ENCODE peak calls at places on chromosomes 7 and 10, in eight cellular contexts. R is mammary epithelial cell, S is MM.1S, I is A549, O is testis, P is tibial artery, Q is AG04450, U is colonic mucosa. X is an unnamed sample.

GRCh38 chr10:22548343-22548742 is 166.0 kb downstream of the PIP4K2A start:
- DNase-seq in R (no peak), S (no peak), I (no peak), O (no peak), P (no peak), Q (no peak), U (no peak), X (no peak)

GRCh38 chr10:5560844-5561703 is 36.3 kb downstream of the CALML3 start:
- DNase-seq in R (no peak), S (no peak), I (no peak), O (no peak), P (peak), Q (no peak), U (no peak), X (no peak)

GRCh38 chr10:77857272-77857671 is 69.3 kb downstream of the DLG5 start:
- DNase-seq in R (peak), S (no peak), I (no peak), O (no peak), P (no peak), Q (no peak), U (no peak), X (no peak)

GRCh38 chr7:102006695-102007094 is 189.3 kb downstream of the CUX1 start:
- DNase-seq in R (no peak), S (no peak), I (no peak), O (no peak), P (no peak), Q (no peak), U (no peak), X (no peak)

GRCh38 chr10:49053053-49053997 is 62.0 kb downstream of the VSTM4 start:
- DNase-seq in R (peak), S (peak), I (no peak), O (peak), P (no peak), Q (no peak), U (no peak), X (no peak)

GRCh38 chr7:5183899-5184298 is 6.1 kb upstream of the WIPI2 start:
- DNase-seq in R (no peak), S (no peak), I (no peak), O (no peak), P (no peak), Q (no peak), U (no peak), X (no peak)

GRCh38 chr10:110279062-110279986 is 25.4 kb downstream of the SMNDC1 start:
- DNase-seq in R (peak), S (peak), I (peak), O (peak), P (no peak), Q (peak), U (peak), X (no peak)

GRCh38 chr7:128962837-128963236 is 25.1 kb downstream of the IRF5 start:
- DNase-seq in R (peak), S (no peak), I (no peak), O (no peak), P (no peak), Q (no peak), U (no peak), X (no peak)

GRCh38 chr10:132371641-132372081 is 25.3 kb upstream of the PWWP2B start:
- DNase-seq in R (no peak), S (no peak), I (no peak), O (no peak), P (peak), Q (no peak), U (no peak), X (no peak)

GRCh38 chr7:71186535-71186934 is 54.6 kb downstream of the GALNT17 start:
- DNase-seq in R (no peak), S (no peak), I (no peak), O (no peak), P (no peak), Q (no peak), U (no peak), X (no peak)

GRCh38 chr7:8058852-8059251 is 90.3 kb downstream of the GLCCI1 start:
- DNase-seq in R (no peak), S (no peak), I (no peak), O (no peak), P (no peak), Q (no peak), U (no peak), X (no peak)

GRCh38 chr7:117961235-117961634 is 88.0 kb upstream of the CTTNBP2 start:
- DNase-seq in R (no peak), S (no peak), I (no peak), O (peak), P (no peak), Q (no peak), U (no peak), X (no peak)

GRCh38 chr10:93097386-93097785 is 23.7 kb downstream of the CYP26A1 start:
- DNase-seq in R (no peak), S (no peak), I (no peak), O (no peak), P (no peak), Q (no peak), U (peak), X (no peak)

GRCh38 chr10:87505366-87506113 is 847 bp downstream of the MINPP1 start:
- DNase-seq in R (peak), S (peak), I (peak), O (peak), P (no peak), Q (no peak), U (peak), X (no peak)

GRCh38 chr7:132206594-132206993 is 369.7 kb downstream of the PLXNA4 start:
- DNase-seq in R (no peak), S (no peak), I (no peak), O (no peak), P (no peak), Q (no peak), U (no peak), X (no peak)

GRCh38 chr7:44400033-44400511 is 74.7 kb upstream of the CAMK2B start:
- DNase-seq in R (no peak), S (no peak), I (no peak), O (no peak), P (no peak), Q (no peak), U (no peak), X (no peak)

GRCh38 chr7:47771301-47771989 is 176.8 kb downstream of the PKD1L1 start:
- DNase-seq in R (no peak), S (no peak), I (peak), O (no peak), P (peak), Q (no peak), U (no peak), X (no peak)

GRCh38 chr10:75417522-75417927 is 13.9 kb upstream of the LRMDA start:
- DNase-seq in R (no peak), S (no peak), I (no peak), O (no peak), P (no peak), Q (no peak), U (no peak), X (no peak)

GRCh38 chr7:2011266-2012043 is 221.3 kb downstream of the MAD1L1 start:
- DNase-seq in R (no peak), S (no peak), I (no peak), O (no peak), P (peak), Q (no peak), U (no peak), X (no peak)

GRCh38 chr7:80902716-80903308 is 16.0 kb downstream of the SEMA3C start:
- DNase-seq in R (no peak), S (no peak), I (no peak), O (no peak), P (no peak), Q (no peak), U (no peak), X (no peak)

GRCh38 chr7:83849135-83849534 is 200.2 kb upstream of the SEMA3E start:
- DNase-seq in R (no peak), S (no peak), I (no peak), O (no peak), P (no peak), Q (no peak), U (no peak), X (no peak)

GRCh38 chr7:11749629-11750028 is 82.4 kb downstream of the THSD7A start:
- DNase-seq in R (no peak), S (no peak), I (no peak), O (no peak), P (no peak), Q (no peak), U (no peak), X (no peak)

GRCh38 chr7:54773472-54774399 is 14.7 kb upstream of the SEC61G start:
- DNase-seq in R (peak), S (peak), I (peak), O (peak), P (peak), Q (peak), U (peak), X (no peak)

GRCh38 chr7:80039255-80039884 is 95.3 kb upstream of the GNAI1 start:
- DNase-seq in R (no peak), S (no peak), I (no peak), O (no peak), P (no peak), Q (no peak), U (no peak), X (no peak)

GRCh38 chr10:59561397-59562121 is 148.1 kb downstream of the SLC16A9 start:
- DNase-seq in R (peak), S (no peak), I (no peak), O (no peak), P (no peak), Q (no peak), U (no peak), X (no peak)

GRCh38 chr7:20541615-20542349 is 73.7 kb upstream of the ABCB5 start:
- DNase-seq in R (peak), S (no peak), I (no peak), O (no peak), P (no peak), Q (no peak), U (no peak), X (no peak)

GRCh38 chr10:111083222-111084095 is 6.6 kb downstream of the ADRA2A start:
- DNase-seq in R (no peak), S (no peak), I (no peak), O (no peak), P (no peak), Q (no peak), U (peak), X (no peak)

GRCh38 chr10:51231754-51232153 is 157.5 kb downstream of the PRKG1 start:
- DNase-seq in R (no peak), S (no peak), I (no peak), O (no peak), P (no peak), Q (no peak), U (no peak), X (no peak)

GRCh38 chr10:61160253-61160652 is 216.3 kb upstream of the RHOBTB1 start:
- DNase-seq in R (no peak), S (no peak), I (no peak), O (no peak), P (no peak), Q (peak), U (no peak), X (no peak)

GRCh38 chr10:1474376-1475094 is 262.8 kb downstream of the ADARB2 start:
- DNase-seq in R (no peak), S (no peak), I (no peak), O (no peak), P (no peak), Q (no peak), U (no peak), X (no peak)

GRCh38 chr10:1473874-1474273 is 263.5 kb downstream of the ADARB2 start:
- DNase-seq in R (no peak), S (no peak), I (no peak), O (no peak), P (no peak), Q (no peak), U (no peak), X (no peak)

GRCh38 chr10:1477578-1477977 is 259.7 kb downstream of the ADARB2 start:
- DNase-seq in R (no peak), S (no peak), I (no peak), O (no peak), P (no peak), Q (no peak), U (no peak), X (no peak)

GRCh38 chr10:1476106-1476803 is 261.1 kb downstream of the ADARB2 start:
- DNase-seq in R (no peak), S (no peak), I (no peak), O (no peak), P (no peak), Q (no peak), U (no peak), X (no peak)

GRCh38 chr10:1475095-1475583 is 262.2 kb downstream of the ADARB2 start:
- DNase-seq in R (no peak), S (no peak), I (no peak), O (no peak), P (no peak), Q (no peak), U (no peak), X (no peak)
- TF ChIP-seq CTCF in R (no peak), S (no peak), I (no peak), O (no peak), P (no peak), Q (no peak), U (no peak), X (no peak)

DNA sequence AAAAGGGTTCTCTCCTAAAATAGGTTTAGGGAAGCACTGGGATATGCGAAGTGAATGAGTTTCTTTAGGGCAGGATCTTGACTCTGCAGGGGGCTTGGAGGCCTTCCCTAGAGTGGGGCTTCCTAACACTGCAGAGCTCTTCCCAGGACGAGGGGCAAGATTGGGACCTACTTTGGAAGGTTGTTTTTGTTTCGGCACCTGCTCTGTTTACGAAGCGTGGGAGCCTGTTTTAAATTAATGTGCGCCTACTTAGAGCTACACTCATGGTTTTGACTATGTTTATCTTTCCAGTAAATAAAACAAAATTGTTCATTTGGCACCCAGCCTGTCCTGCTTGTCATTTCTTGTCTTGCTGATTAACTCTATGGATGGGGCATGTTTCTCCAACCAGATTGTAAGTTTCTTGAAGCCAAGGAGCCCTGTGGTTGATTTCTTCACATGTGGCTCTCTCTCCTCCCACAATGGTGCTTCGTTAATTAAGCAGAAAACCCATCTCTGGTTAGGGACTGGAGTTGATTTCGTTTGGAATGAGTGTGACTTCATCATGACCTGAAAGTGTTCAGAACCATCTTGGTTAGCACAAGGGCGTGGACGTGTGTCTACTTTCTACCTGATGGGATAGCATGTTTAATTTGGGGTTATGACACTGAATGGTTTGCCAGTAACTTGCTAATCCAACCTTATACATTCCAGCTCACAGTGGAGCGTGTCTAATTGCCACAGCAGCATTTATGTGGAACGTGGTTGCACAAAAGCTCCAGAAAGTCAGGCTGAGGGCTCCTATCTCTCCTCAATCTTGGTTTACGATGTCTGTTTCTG is 98.1 kb downstream of the TCF7L2 start:
- DNase-seq in R (peak), S (no peak), I (no peak), O (no peak), P (no peak), Q (no peak), U (no peak), X (no peak)
- H3K27ac ChIP-seq in R (peak), S (no peak), I (no peak), O (no peak), P (peak), Q (no peak), U (no peak), X (peak)

GRCh38 chr10:55989188-55989587 is 371.9 kb downstream of the ZWINT start:
- DNase-seq in R (no peak), S (no peak), I (no peak), O (no peak), P (no peak), Q (no peak), U (no peak), X (no peak)
- TF ChIP-seq CTCF in R (peak), S (peak), I (no peak), O (no peak), P (no peak), Q (no peak), U (no peak), X (no peak)

GRCh38 chr10:71728218-71728737 is 8.7 kb upstream of the C10orf105 start:
- DNase-seq in R (no peak), S (peak), I (peak), O (no peak), P (no peak), Q (no peak), U (no peak), X (no peak)
- H3K27ac ChIP-seq in R (no peak), S (peak), I (peak), O (no peak), P (peak), Q (peak), U (peak), X (peak)

GRCh38 chr7:27066148-27066547 is 29.7 kb downstream of the HOXA1 start:
- DNase-seq in R (peak), S (no peak), I (no peak), O (no peak), P (no peak), Q (no peak), U (no peak), X (no peak)
- TF ChIP-seq CTCF in R (no peak), S (no peak), I (no peak), O (no peak), P (no peak), Q (no peak), U (no peak), X (no peak)

DNA sequence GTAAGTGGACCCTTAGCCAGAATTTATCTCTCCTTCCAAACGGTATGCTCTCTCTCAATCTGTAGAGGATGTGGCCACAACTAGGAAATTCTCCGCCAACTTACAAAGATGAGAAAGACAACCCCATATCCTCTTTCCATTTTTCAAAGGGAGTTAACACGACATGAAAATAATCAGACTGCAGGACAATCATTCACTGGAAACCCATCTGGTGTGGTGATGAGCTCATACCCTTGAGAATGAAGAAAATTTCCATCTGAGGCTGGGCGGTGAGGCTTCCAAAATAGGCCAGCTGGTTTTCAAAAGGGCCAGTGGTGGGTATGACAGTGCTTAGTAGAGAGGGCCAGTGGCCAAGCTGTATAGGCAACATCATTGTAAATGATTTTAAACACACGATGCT is 369.6 kb downstream of the FRMD4A start:
- DNase-seq in R (peak), S (no peak), I (no peak), O (no peak), P (no peak), Q (peak), U (no peak), X (no peak)
- H3K27ac ChIP-seq in R (no peak), S (no peak), I (no peak), O (no peak), P (peak), Q (peak), U (no peak), X (no peak)

X was measured in esophagus squamous epithelium.